ENCODE peak calls at places on chromosome 2, in four cellular contexts. Q is testis, X is PC-9, P is fibroblast of lung. K is an unnamed sample.

GRCh38 chr2:25347846-25348245 is 6.1 kb upstream of the DNMT3A start:
- DNase-seq in P (peak), Q (no peak), X (no peak), K (peak)

GRCh38 chr2:182077451-182078142 is 91.9 kb downstream of the PPP1R1C start:
- DNase-seq in P (peak), X (peak), Q (peak), K (peak)

GRCh38 chr2:101770672-101771071 is 73.2 kb downstream of the MAP4K4 start:
- DNase-seq in P (peak), Q (no peak), X (peak), K (peak)

GRCh38 chr2:13006829-13007715 is 290.3 kb downstream of the TRIB2 start:
- DNase-seq in P (peak), X (peak), Q (peak), K (peak)

GRCh38 chr2:2834105-2834504 is 503.0 kb upstream of the MYT1L start:
- DNase-seq in Q (no peak), P (no peak), X (no peak), K (no peak)

GRCh38 chr2:7011376-7012083 is 94.3 kb downstream of the RNF144A start:
- DNase-seq in P (peak), X (no peak), Q (no peak), K (peak)

GRCh38 chr2:192190474-192190873 is 4.3 kb downstream of the TMEFF2 start:
- DNase-seq in X (no peak), Q (no peak), P (peak), K (peak)

GRCh38 chr2:108145551-108145950 is 94.2 kb upstream of the SULT1C3 start:
- DNase-seq in X (no peak), Q (no peak), P (peak), K (peak)

GRCh38 chr2:67825476-67825875 is 237.3 kb downstream of the C1D start:
- DNase-seq in P (peak), Q (no peak), X (no peak), K (peak)

GRCh38 chr2:133841905-133842304 is 273.6 kb upstream of the NCKAP5 start:
- DNase-seq in Q (peak), P (peak), X (no peak), K (peak)

GRCh38 chr2:172351586-172351985 is 75.8 kb upstream of the ITGA6 start:
- DNase-seq in X (no peak), P (no peak), Q (no peak), K (no peak)

GRCh38 chr2:23127465-23127864 is 257.5 kb upstream of the KLHL29 start:
- DNase-seq in P (no peak), Q (no peak), X (no peak), K (no peak)
- TF ChIP-seq CTCF in P (no peak), Q (no peak), X (no peak), K (no peak)

GRCh38 chr2:174336403-174337336 is 1.9 kb downstream of the SP9 start:
- DNase-seq in Q (no peak), P (no peak), X (no peak), K (no peak)
- H3K4me3 ChIP-seq in Q (peak), P (no peak), X (no peak), K (no peak)

DNA sequence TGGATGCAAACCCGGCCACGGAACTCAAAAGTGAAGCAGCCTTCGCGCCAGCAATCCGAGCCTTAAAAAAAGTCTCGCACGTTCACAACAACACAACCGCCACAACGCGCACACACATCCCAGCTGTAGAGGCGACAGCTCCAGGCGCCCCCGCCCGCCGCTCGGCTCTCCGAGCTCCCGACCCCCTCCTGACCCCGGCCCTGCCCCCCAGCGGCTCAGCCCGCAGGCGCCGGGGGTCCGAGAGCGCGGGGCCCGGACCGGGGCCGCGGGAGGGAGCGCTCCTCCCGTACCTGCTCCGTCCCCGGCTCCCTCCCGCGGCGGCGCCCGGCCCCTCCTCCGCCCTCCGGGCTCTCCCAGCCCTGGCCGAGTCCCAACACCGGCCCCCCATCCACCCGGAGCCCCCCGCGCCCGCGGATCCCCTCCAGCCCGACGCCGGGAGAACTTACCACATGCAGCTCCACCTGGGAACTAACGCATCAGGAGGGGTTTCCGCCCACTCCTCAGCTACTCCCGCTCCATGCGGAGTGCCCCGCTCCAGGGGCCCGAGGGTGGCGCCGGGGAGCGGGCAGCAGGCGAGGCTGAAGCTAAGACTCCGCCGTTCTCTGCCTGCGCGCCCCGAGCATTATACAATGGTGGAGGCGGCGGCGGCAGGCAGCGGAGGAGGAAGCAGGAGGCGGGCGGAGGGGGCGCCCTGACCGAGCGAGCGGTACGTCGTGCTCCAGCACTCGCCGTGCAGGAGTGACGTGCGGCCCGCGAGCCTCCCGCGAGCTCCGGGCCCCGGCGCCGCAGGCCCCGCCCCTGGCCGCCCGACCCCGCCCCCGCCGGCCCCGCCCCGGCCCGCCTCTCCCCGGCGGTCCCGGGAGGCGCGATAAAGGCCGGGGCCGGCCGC is at the start of gene SERTAD2:
- DNase-seq in Q (peak), X (peak), P (peak), K (peak)
- TF ChIP-seq CTCF in Q (peak), X (peak), P (no peak), K (peak)

GRCh38 chr2:98547092-98547798 is 61.1 kb downstream of the COA5 start:
- DNase-seq in P (no peak), X (no peak), Q (no peak), K (no peak)
- H3K4me3 ChIP-seq in P (no peak), X (no peak), Q (no peak), K (no peak)

GRCh38 chr2:242024751-242025355 is 155.3 kb downstream of the RTP5 start:
- DNase-seq in Q (no peak), P (no peak), X (no peak), K (no peak)

GRCh38 chr2:242019344-242019743 is 149.8 kb downstream of the RTP5 start:
- DNase-seq in X (no peak), Q (no peak), P (no peak), K (no peak)

GRCh38 chr2:242022550-242023290 is 153.2 kb downstream of the RTP5 start:
- DNase-seq in X (no peak), P (no peak), Q (no peak), K (no peak)

GRCh38 chr2:242017086-242017485 is 147.6 kb downstream of the RTP5 start:
- DNase-seq in Q (no peak), P (no peak), X (no peak), K (no peak)

GRCh38 chr2:242020196-242021004 is 150.9 kb downstream of the RTP5 start:
- DNase-seq in X (no peak), Q (peak), P (no peak), K (peak)
- TF ChIP-seq CTCF in X (peak), Q (no peak), P (no peak), K (no peak)

GRCh38 chr2:28594029-28594368 is 98.1 kb downstream of the PLB1 start:
- DNase-seq in X (no peak), P (no peak), Q (no peak), K (no peak)
- H3K4me3 ChIP-seq in X (no peak), P (no peak), Q (no peak), K (no peak)